ENCODE peak calls at places on chromosomes 7 and 10, in four cellular contexts. D is A549, Y is hepatocyte, I is uterus. R is an unnamed sample.

GRCh38 chr7:72494807-72495206 is 82.7 kb upstream of the CALN1 start:
- DNase-seq in Y (no peak), D (no peak), I (no peak), R (no peak)

GRCh38 chr7:124784879-124785818 is 19.6 kb upstream of the GPR37 start:
- DNase-seq in I (peak), D (peak), Y (peak), R (no peak)

GRCh38 chr10:69372126-69372980 is 44.4 kb downstream of the TACR2 start:
- DNase-seq in I (no peak), Y (no peak), D (no peak), R (no peak)

GRCh38 chr7:409344-410281 is 110.0 kb downstream of the PDGFA start:
- DNase-seq in I (no peak), D (no peak), Y (no peak), R (no peak)

GRCh38 chr7:40474790-40475680 is 340.2 kb downstream of the SUGCT start:
- DNase-seq in D (no peak), I (no peak), Y (no peak), R (no peak)

GRCh38 chr7:75534727-75535307 is 42.7 kb downstream of the SPDYE5 start:
- DNase-seq in D (no peak), Y (no peak), I (no peak), R (no peak)

GRCh38 chr7:103851357-103851756 is 138.1 kb downstream of the RELN start:
- DNase-seq in Y (peak), I (no peak), D (no peak), R (no peak)

GRCh38 chr7:30682131-30683083 is at the start of gene CRHR2:
- DNase-seq in I (no peak), Y (peak), D (peak), R (peak)

GRCh38 chr7:96303105-96303685 is 18.7 kb downstream of the SLC25A13 start:
- DNase-seq in D (no peak), I (no peak), Y (peak), R (no peak)

GRCh38 chr10:109838592-109839244 is 84.6 kb downstream of the XPNPEP1 start:
- DNase-seq in I (no peak), Y (no peak), D (no peak), R (no peak)

GRCh38 chr7:84237533-84238173 is 43.1 kb upstream of the SEMA3A start:
- DNase-seq in Y (no peak), D (peak), I (no peak), R (no peak)

GRCh38 chr10:44970812-44971395 is 7.7 kb downstream of the DEPP1 start:
- DNase-seq in I (peak), Y (no peak), D (no peak), R (no peak)

GRCh38 chr10:128694532-128694931 is 568.3 kb upstream of the MKI67 start:
- DNase-seq in I (no peak), D (no peak), Y (no peak), R (no peak)

DNA sequence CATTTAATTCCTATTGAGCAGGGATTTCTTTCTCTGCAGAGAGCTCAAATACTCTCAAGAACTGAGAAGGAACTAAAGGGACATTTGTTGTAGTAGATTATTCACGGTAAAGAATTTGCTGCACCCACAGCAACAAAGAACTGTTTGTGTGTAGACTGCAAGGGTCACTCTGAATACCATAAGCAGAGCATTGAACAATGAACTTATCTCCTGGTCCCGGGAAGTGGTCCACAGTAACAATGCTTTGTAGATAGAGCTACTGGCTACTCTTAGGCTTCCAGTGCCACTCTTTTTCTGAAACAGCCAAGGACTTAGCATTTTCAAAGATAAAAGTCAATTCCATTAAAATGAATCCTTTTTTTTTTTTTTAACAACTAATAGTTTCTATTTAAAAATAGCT is 337.2 kb downstream of the PTEN start:
- DNase-seq in D (no peak), Y (no peak), I (no peak), R (no peak)
- H3K27ac ChIP-seq in D (no peak), Y (no peak), I (no peak), R (no peak)

DNA sequence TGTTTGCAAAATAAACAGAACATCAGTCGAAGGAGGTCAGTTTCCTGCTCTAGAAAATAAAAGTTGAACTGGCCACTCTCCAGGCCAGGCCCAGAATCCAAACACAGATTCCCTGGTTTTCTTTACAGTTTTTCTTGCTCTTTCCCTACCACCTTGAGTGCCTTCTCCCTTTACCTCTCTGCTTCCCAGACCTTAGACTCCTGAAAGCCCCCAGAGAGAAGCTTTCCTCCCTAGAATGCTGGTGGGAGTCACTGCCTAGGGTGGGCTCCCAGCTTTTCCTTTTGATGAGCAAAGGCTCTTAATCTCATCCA is 6.1 kb downstream of the DNTT start:
- DNase-seq in Y (no peak), I (no peak), D (no peak), R (no peak)
- H3K27ac ChIP-seq in Y (no peak), I (no peak), D (no peak), R (peak)

GRCh38 chr7:137342340-137342739 is 1.2 kb downstream of the PTN start:
- DNase-seq in Y (no peak), D (no peak), I (no peak), R (no peak)
- H3K27ac ChIP-seq in Y (peak), D (no peak), I (peak), R (no peak)

GRCh38 chr7:80415522-80415921 is 96.3 kb downstream of the GNAT3 start:
- DNase-seq in D (no peak), I (no peak), Y (no peak), R (no peak)
- H3K27ac ChIP-seq in D (no peak), I (no peak), Y (no peak), R (no peak)

DNA sequence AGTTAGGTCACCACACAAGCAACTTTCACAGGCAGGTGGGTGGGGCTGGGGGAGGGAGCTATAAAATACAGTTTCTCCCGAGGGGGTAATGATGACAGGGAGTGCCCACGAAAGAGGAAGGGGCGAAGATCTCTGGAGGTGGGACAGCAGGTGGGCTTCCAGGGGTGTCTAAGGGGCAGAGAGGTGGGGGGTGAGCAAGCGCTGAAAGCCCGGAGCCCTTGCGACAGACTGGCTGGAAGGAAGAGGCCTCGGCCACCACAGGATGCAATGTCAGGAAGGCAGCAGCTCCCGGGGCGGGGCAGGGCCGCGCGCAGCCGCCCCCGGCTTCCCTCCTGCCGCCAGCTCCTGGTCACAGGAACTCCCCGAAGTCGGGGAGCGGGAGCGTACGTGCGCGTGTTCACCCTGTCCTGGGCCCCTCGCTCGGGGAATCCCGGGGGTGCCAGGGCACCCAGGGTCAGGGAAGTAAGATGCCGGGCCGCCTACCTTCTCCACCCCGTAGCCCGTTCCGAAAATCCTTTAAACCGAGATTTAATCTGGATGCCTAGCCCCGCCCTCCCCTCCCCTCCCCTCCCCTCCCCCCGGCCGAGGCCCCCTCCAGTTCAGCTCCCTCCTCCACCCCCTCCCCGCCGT is 105.2 kb upstream of the PPIF start:
- DNase-seq in I (peak), Y (peak), D (no peak), R (peak)
- H3K27ac ChIP-seq in I (peak), Y (peak), D (no peak), R (peak)

GRCh38 chr10:60722623-60723022 is 55.7 kb upstream of the CDK1 start:
- DNase-seq in Y (no peak), I (no peak), D (no peak), R (no peak)

GRCh38 chr10:60731134-60731883 is 47.0 kb upstream of the CDK1 start:
- DNase-seq in Y (no peak), D (no peak), I (no peak), R (no peak)

GRCh38 chr10:60728056-60728455 is 50.2 kb upstream of the CDK1 start:
- DNase-seq in Y (no peak), D (no peak), I (no peak), R (no peak)

GRCh38 chr10:60729106-60729505 is 49.2 kb upstream of the CDK1 start:
- DNase-seq in D (no peak), Y (no peak), I (no peak), R (no peak)

DNA sequence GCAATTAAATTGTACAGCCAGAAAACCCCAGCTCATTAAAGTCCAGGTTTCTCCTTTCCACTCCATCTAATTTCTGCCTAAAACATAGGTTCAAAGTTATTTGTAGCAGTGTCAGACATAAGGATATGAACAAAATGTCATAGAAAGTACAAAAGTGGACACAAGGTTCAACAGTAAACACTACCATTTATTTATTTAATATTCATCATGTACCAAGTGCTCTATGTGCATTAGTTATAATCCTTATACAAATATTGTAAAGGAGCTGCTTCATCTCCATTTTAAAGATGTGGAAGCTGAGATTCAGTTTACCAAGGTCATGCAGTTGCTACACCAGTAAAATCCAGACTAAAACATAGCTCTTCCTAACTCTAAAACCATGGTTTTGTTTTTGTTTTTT is 52.0 kb upstream of the CDK1 start:
- DNase-seq in D (no peak), Y (no peak), I (no peak), R (no peak)
- H3K27ac ChIP-seq in D (no peak), Y (no peak), I (no peak), R (no peak)

GRCh38 chr7:45978731-45979211 is 57.7 kb upstream of the IGFBP3 start:
- DNase-seq in Y (no peak), I (no peak), D (no peak), R (no peak)
- H3K27ac ChIP-seq in Y (peak), I (peak), D (peak), R (no peak)

DNA sequence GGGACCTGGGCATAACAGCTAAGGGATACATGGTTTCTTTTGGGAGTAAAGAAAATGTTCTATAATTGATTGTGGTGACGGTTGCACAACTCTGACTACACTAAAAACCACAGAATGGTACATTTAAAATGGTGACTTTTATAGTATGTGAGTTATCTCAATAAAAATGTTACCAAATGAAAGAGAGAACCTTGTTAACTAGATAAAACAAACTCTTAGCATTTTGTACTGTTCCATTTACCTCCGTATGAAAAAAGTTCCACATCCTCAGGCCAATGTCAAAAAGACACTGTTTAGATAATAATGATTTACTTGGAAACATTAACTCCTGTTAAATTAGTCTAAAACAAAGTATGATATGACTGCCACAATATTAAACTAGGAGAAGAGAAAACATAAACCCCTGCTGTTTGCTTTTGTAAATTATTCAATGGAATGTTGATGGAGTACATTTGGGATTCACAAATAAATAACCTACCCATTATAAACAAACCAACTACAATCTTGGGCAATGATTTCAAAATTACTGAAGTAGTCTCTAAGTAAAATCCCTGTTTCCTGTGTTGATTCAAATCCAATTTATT is 60.7 kb downstream of the SMURF1 start:
- DNase-seq in I (no peak), D (no peak), Y (no peak), R (no peak)
- H3K27ac ChIP-seq in I (no peak), D (no peak), Y (no peak), R (no peak)

DNA sequence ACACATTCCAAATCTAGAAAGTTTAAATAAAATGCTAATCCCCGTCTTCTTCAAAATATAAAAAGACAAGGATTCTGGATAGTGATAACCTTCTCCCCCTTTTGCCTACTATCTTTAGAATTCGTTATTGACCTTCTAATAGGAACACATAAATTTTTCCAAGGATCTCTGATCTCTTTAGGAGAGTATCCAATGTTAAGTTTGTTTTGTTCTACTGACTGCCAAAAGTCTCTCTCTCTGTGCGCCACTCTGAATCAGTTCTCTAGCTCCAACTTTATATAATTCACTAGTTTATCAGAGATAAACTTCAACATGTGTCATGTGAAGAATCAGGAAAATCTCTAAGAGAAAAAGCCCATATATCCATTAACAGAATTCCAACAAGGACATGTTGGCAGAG is 615.6 kb downstream of the KCNMA1 start:
- DNase-seq in Y (no peak), I (no peak), D (no peak), R (no peak)
- H3K27ac ChIP-seq in Y (no peak), I (no peak), D (no peak), R (no peak)

DNA sequence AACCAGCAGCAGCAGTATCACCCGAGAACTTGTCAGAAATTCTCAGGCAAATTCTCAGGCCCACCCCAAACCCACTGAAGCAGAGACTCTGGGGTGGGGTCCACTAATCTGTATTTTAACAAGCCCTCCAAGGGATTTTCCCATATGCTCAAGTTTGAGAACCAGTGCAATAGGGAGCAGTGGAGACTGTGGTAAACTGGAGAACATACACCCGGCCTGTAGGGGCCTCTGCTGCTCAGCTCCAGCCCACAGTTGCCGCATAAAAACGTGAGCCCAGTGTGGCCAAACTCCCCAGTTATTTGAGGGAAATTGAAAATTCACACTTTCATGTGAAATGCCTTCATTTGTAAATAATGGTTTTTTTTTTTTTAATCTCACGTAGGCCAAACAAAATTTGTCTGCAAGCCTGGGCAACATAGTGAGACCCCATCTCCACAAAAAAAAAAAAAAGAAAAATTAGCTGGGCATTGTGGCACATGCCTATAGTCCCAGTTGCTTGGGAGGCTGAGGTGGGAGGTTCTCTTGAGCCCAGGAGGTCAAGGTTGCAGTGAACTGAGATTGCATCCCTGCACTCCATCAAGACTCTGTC is 97.6 kb upstream of the ZMIZ1 start:
- DNase-seq in I (no peak), Y (no peak), D (no peak), R (no peak)
- H3K27ac ChIP-seq in I (no peak), Y (no peak), D (peak), R (peak)